ENCODE peak calls at places on chromosome 3, in nine cellular contexts. K is ovary, I is psoas muscle, H is A549, U is hepatocyte, C is AG04450, L is GM23248, Y is body of pancreas, J is heart left ventricle. E is an unnamed sample.

GRCh38 chr3:146160964-146161724 is at the start of gene PLOD2:
- DNase-seq in C (no peak), U (peak; percentile 94), H (peak; percentile 56), K (peak; percentile 80), L (peak; percentile 93), I (peak; percentile 83), Y (peak; percentile 89), J (peak; percentile 90), E (no peak)

GRCh38 chr3:15502616-15503015 is 18.9 kb downstream of the COLQ start:
- DNase-seq in Y (no peak), K (no peak), L (no peak), H (no peak), J (no peak), I (no peak), C (no peak), U (no peak), E (no peak)

GRCh38 chr3:183142199-183142598 is 20.3 kb downstream of the LAMP3 start:
- DNase-seq in U (no peak), I (no peak), H (no peak), K (no peak), C (no peak), L (no peak), J (no peak), Y (no peak), E (no peak)

GRCh38 chr3:34056951-34057390 is 258.5 kb downstream of the PDCD6IP start:
- DNase-seq in J (no peak), U (no peak), H (peak; percentile 8), I (no peak), K (no peak), L (peak; percentile 22), C (no peak), Y (no peak), E (no peak)

GRCh38 chr3:180911876-180912303 is 580 bp upstream of the FXR1 start:
- DNase-seq in U (no peak), Y (no peak), H (no peak), K (no peak), I (no peak), L (no peak), J (no peak), C (no peak), E (no peak)

GRCh38 chr3:67601385-67601784 is 53.0 kb downstream of the SUCLG2 start:
- DNase-seq in I (no peak), J (no peak), L (no peak), C (no peak), K (no peak), H (no peak), U (no peak), Y (no peak), E (no peak)

GRCh38 chr3:143134446-143134845 is 14.9 kb downstream of the CHST2 start:
- DNase-seq in J (no peak), K (no peak), H (no peak), C (no peak), L (peak; percentile 4), Y (no peak), I (no peak), U (no peak), E (no peak)

GRCh38 chr3:133444071-133444774 is 44.4 kb downstream of the BFSP2 start:
- DNase-seq in K (no peak), U (peak; percentile 30), J (no peak), L (peak; percentile 58), H (peak; percentile 48), C (no peak), I (no peak), Y (peak; percentile 56), E (no peak)

GRCh38 chr3:182621435-182622240 is 171.7 kb upstream of the ATP11B start:
- DNase-seq in L (peak; percentile 1), Y (no peak), C (no peak), H (no peak), I (no peak), K (no peak), U (no peak), J (no peak), E (no peak)

GRCh38 chr3:195030791-195031321 is 240.1 kb downstream of the XXYLT1 start:
- DNase-seq in U (peak; percentile 53), L (no peak), I (no peak), K (no peak), H (peak; percentile 14), Y (no peak), J (no peak), C (no peak), E (no peak)

GRCh38 chr3:58173670-58174472 is 36.9 kb downstream of the DNASE1L3 start:
- DNase-seq in H (no peak), L (no peak), U (peak; percentile 63), I (no peak), Y (peak; percentile 87), J (peak; percentile 65), K (peak; percentile 40), C (no peak), E (no peak)

GRCh38 chr3:81622395-81622794 is 139.1 kb downstream of the GBE1 start:
- DNase-seq in H (no peak), Y (no peak), L (peak; percentile 33), J (no peak), C (no peak), I (no peak), K (no peak), U (no peak), E (no peak)

GRCh38 chr3:61521229-61521628 is 40.1 kb upstream of the PTPRG start:
- DNase-seq in H (no peak), I (no peak), J (no peak), U (no peak), Y (no peak), L (no peak), C (no peak), K (no peak), E (no peak)

DNA sequence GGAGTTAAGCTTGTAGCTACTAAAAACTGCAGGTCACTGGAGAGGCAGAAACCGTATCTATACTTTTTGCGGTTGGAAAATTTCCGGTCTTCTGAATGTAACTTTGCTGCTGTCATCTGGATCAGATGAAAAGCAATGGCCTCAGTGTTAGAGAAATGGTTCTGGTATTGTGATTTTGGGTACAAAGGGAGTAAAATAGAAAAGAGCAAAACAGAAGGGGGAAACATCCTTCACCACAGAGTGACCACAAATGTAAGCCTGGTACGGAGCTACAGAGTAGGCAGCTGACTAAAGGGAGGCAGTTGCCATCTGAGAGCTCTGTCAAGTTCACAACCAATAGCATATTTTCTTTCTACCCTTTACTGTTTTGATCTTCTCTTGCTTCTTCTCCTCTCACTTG is 5.6 kb downstream of the CD96 start:
- DNase-seq in I (no peak), J (no peak), U (no peak), H (no peak), K (no peak), Y (no peak), C (no peak), L (no peak), E (no peak)
- H3K4me3 ChIP-seq in I (no peak overlapping the region), J (no peak overlapping the region), U (no peak overlapping the region), H (no peak overlapping the region), K (no peak overlapping the region), Y (no peak overlapping the region), C (no peak overlapping the region), L (no peak overlapping the region), E (no peak overlapping the region)

GRCh38 chr3:129918461-129918860 is 24.9 kb upstream of the TMCC1 start:
- DNase-seq in J (no peak), H (no peak), L (no peak), U (peak; percentile 31), Y (no peak), I (no peak), C (no peak), K (no peak), E (no peak)

GRCh38 chr3:129917423-129918007 is 24.0 kb upstream of the TMCC1 start:
- DNase-seq in L (no peak), H (no peak), K (no peak), I (no peak), Y (no peak), U (no peak), J (no peak), C (no peak), E (no peak)

GRCh38 chr3:129919357-129919756 is 25.8 kb upstream of the TMCC1 start:
- DNase-seq in L (no peak), C (no peak), H (no peak), Y (no peak), I (no peak), J (no peak), K (no peak), U (no peak), E (no peak)

DNA sequence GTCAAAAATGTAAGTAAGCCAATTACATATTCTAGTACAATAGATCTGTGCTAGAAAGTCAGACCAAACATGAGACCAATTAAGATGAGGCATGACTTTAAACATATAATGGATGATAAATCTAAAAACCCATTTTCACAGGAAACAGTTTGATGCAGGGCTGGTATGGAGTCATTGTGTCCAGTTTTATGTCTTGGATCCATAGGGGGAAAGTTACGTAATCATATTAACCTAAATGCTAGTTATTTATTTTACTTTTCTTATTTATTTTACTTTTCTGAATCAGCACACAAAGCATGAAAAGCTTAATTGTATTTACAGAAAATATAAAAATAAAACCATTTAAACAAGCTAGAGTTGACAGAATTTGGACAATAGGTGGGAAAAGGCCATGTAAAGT is 26.3 kb upstream of the TMCC1 start:
- DNase-seq in Y (no peak), K (no peak), H (no peak), C (no peak), U (no peak), I (no peak), J (no peak), L (no peak), E (no peak)
- H3K9me3 ChIP-seq in Y (no peaks in the 10 kb centered on the region), K (no peaks in the 10 kb centered on the region), H (peaks cover 48% of the 10 kb centered on the region), C (peaks cover 39% of the 10 kb centered on the region), U (no peaks in the 10 kb centered on the region), I (peaks cover 20% of the 10 kb centered on the region), J (peaks cover 7% of the 10 kb centered on the region), L (no peaks in the 10 kb centered on the region), E (peaks cover 13% of the 10 kb centered on the region)

DNA sequence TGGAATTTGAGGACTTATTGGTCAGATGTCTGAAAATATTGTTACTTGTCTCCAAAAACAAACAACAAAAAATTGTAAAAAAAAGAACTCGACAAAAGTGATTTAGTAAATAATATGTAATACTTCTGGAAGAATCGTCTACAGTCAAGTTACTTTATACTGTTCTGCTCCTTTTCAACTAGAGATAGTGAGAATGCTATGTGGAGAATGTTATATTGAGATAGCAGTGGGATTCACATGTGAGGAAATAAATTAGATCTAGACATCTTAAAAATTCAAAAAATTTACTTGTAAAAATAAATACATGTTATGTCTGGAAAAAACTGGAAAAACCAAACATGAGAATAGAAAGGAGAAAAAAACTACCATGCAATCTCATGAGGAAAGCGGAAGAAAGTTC is 64.9 kb downstream of the SGO1 start:
- DNase-seq in U (no peak), Y (no peak), H (no peak), J (no peak), K (no peak), C (no peak), L (no peak), I (no peak), E (no peak)
- H3K4me3 ChIP-seq in U (no peak overlapping the region), Y (no peak overlapping the region), H (no peak overlapping the region), J (no peak overlapping the region), K (no peak overlapping the region), C (no peak overlapping the region), L (no peak overlapping the region), I (no peak overlapping the region), E (no peak overlapping the region)

DNA sequence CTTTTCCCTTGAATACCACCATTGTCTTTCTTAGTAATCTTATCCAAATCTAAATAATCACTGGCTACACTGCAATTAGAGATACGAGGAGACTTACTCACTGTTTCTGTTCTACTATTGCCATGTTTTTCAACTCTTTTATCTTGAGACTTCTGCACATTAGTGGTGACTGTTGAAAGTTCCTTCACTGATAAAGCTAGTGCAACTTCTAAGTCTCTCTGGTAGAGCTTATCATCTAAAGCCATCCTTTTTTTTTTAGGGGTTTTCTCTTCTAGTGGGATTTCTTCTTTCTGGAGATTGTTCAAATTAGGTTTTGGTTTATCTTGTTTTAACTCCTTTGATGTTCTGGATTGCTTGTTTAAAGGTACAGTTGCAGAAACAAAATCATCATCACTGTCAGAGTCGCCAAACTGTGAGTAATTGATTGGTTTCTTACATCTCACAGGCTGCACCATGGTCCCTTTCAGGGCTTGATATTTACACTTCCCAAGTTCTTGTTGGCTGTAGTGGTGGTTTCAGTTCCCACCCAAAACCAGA is 37.7 kb downstream of the NCK1 start:
- DNase-seq in I (no peak), U (no peak), J (no peak), L (no peak), C (no peak), H (no peak), Y (no peak), K (no peak), E (no peak)
- H3K9me3 ChIP-seq in I (peaks cover 18% of the 10 kb centered on the region), U (no peaks in the 10 kb centered on the region), J (no peaks in the 10 kb centered on the region), L (no peaks in the 10 kb centered on the region), C (peaks cover 9% of the 10 kb centered on the region), H (peaks cover 12% of the 10 kb centered on the region), Y (no peaks in the 10 kb centered on the region), K (no peaks in the 10 kb centered on the region), E (peaks cover 12% of the 10 kb centered on the region)

E was measured in vagina.